ENCODE peak calls at places on chromosomes 5 and 9, in ten cellular contexts. D, Z, K, J, U, P, Q, F, T and A are unnamed samples.

GRCh38 chr5:67623078-67623477 is 426.5 kb upstream of the CD180 start:
- DNase-seq in Z (no peak), U (no peak), D (no peak), P (no peak), K (no peak), Q (no peak), T (no peak), F (no peak), J (no peak), A (no peak)

GRCh38 chr9:130053504-130054427 is at the start of gene GPR107:
- DNase-seq in Q (peak), P (peak), J (peak), D (peak), F (peak), Z (peak), T (peak), U (peak), K (peak), A (peak)

GRCh38 chr5:72723584-72723983 is 92.9 kb upstream of the TNPO1 start:
- DNase-seq in U (no peak), Z (no peak), P (no peak), Q (peak), J (no peak), D (no peak), T (no peak), K (no peak), F (no peak), A (no peak)

GRCh38 chr5:63500242-63500641 is 462.0 kb downstream of the HTR1A start:
- DNase-seq in F (no peak), K (no peak), U (no peak), T (no peak), J (no peak), Q (no peak), Z (no peak), P (no peak), D (no peak), A (no peak)

GRCh38 chr9:14812806-14813205 is 90.3 kb upstream of the CER1 start:
- DNase-seq in F (no peak), U (no peak), D (no peak), T (no peak), K (no peak), Q (no peak), P (no peak), J (no peak), Z (no peak), A (no peak)

GRCh38 chr5:134503088-134503936 is 22.2 kb upstream of the JADE2 start:
- DNase-seq in P (peak), J (peak), Q (peak), U (no peak), D (no peak), T (peak), Z (peak), K (peak), F (peak), A (peak)

GRCh38 chr5:122965111-122965510 is 71.4 kb downstream of the PPIC start:
- DNase-seq in D (no peak), J (no peak), F (no peak), K (no peak), Z (no peak), U (no peak), Q (no peak), P (no peak), T (no peak), A (no peak)

GRCh38 chr9:105127863-105128220 is 116.6 kb upstream of the SLC44A1 start:
- DNase-seq in K (no peak), Q (peak), P (no peak), D (no peak), Z (peak), J (peak), T (peak), F (no peak), U (no peak), A (peak)

GRCh38 chr9:91162311-91162710 is 199.4 kb downstream of the AUH start:
- DNase-seq in K (no peak), D (no peak), Q (peak), T (no peak), J (no peak), P (no peak), F (no peak), Z (no peak), U (no peak), A (peak)

GRCh38 chr9:131557855-131558548 is 12.7 kb downstream of the PRRT1B start:
- DNase-seq in K (no peak), J (no peak), U (no peak), D (no peak), T (no peak), Z (no peak), Q (no peak), F (no peak), P (no peak), A (no peak)

GRCh38 chr9:134738869-134739659 is 97.5 kb downstream of the COL5A1 start:
- DNase-seq in D (peak), J (peak), T (no peak), Z (peak), F (peak), U (peak), Q (no peak), P (peak), K (peak), A (peak)

DNA sequence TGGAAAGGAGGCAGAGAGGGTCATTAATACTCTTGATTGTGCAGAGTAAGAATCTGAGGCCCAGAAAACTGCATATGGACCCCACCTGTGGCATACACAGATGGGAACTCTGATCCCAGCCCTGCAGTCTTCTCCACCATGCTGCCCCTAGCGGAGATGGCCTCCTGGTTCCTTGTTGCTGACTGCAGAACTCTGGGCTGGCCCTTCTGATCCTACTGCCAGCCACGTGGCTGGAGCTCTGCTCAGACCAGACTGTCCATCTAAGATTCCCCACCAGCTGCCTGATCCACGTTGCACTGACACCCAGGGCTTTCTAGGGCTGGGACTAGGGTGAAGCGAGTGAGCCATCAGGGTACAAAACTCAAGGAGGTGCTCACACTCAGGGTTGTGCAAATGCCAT is 245.7 kb upstream of the NR4A3 start:
- DNase-seq in Z (no peak), Q (no peak), D (no peak), T (no peak), J (no peak), U (no peak), F (no peak), P (no peak), K (no peak), A (no peak)
- TF ChIP-seq CTCF in Z (no peak), Q (no peak), D (no peak), T (no peak), J (no peak), U (no peak), F (no peak), P (no peak), K (no peak), A (no peak)

DNA sequence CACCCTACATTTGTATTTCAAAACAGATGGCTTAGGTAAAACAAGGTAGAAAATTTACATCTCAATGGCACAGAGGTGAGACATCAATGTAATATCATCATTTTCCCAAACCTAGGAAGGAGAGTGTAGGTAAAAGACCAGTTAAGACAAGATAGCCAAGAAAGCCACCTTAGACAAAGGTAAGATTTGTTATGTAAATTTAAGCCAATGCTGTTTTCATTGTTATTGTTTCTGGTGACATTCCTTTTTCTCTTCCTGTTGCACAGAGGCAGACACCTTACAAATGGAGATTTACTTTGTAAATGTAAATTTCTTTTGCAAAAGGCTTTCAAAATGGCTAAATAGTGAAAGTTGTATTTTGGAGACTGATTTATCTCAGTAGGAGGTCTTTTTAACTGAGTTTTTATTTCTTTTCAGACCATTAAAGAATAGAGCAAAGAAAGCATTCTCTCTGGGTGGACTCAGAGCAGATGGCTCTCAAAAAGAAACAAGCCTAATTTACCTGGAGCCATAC is 159.1 kb downstream of the YIPF5 start:
- DNase-seq in D (no peak), F (no peak), Z (no peak), T (no peak), P (no peak), K (no peak), U (no peak), Q (no peak), J (no peak), A (no peak)
- TF ChIP-seq CTCF in D (no peak), F (no peak), Z (no peak), T (no peak), P (no peak), K (no peak), U (no peak), Q (no peak), J (no peak), A (no peak)

GRCh38 chr9:108443278-108443633 is 412.5 kb downstream of the ACTL7B start:
- DNase-seq in Q (no peak), Z (no peak), D (no peak), U (no peak), F (no peak), T (no peak), K (no peak), J (no peak), P (no peak), A (no peak)

GRCh38 chr9:108444400-108445358 is 411.1 kb downstream of the ACTL7B start:
- DNase-seq in Q (peak), J (peak), F (peak), T (no peak), D (no peak), K (peak), U (no peak), P (no peak), Z (peak), A (no peak)

GRCh38 chr9:108442604-108443277 is 413.0 kb downstream of the ACTL7B start:
- DNase-seq in J (no peak), U (no peak), D (no peak), P (no peak), Q (no peak), K (no peak), T (no peak), F (no peak), Z (no peak), A (no peak)

GRCh38 chr9:108445431-108446018 is 410.3 kb downstream of the ACTL7B start:
- DNase-seq in J (no peak), Q (no peak), D (peak), T (no peak), Z (no peak), K (no peak), P (no peak), F (no peak), U (no peak), A (no peak)

GRCh38 chr9:108443741-108444140 is 412.0 kb downstream of the ACTL7B start:
- DNase-seq in Q (peak), U (no peak), Z (peak), P (no peak), K (no peak), T (no peak), D (no peak), F (no peak), J (peak), A (no peak)
- TF ChIP-seq CTCF in Q (no peak), U (no peak), Z (no peak), P (no peak), K (no peak), T (no peak), D (no peak), F (no peak), J (peak), A (no peak)

GRCh38 chr5:59661939-59662615 is 231.4 kb downstream of the PDE4D start:
- DNase-seq in Q (no peak), J (peak), Z (peak), U (no peak), P (no peak), T (no peak), K (no peak), D (no peak), F (no peak), A (peak)

GRCh38 chr5:59665086-59665831 is 228.3 kb downstream of the PDE4D start:
- DNase-seq in D (no peak), U (no peak), Q (no peak), F (no peak), J (peak), P (no peak), Z (no peak), K (no peak), T (no peak), A (no peak)

GRCh38 chr5:59661306-59661705 is 232.2 kb downstream of the PDE4D start:
- DNase-seq in P (no peak), K (no peak), J (no peak), F (no peak), Z (peak), T (no peak), Q (peak), D (no peak), U (no peak), A (no peak)

GRCh38 chr5:59660737-59661136 is 232.8 kb downstream of the PDE4D start:
- DNase-seq in T (no peak), Q (no peak), F (no peak), D (no peak), K (no peak), P (no peak), U (no peak), J (peak), Z (peak), A (no peak)

GRCh38 chr5:59666709-59667108 is 226.8 kb downstream of the PDE4D start:
- DNase-seq in J (no peak), F (no peak), T (no peak), U (no peak), D (no peak), Q (no peak), K (no peak), Z (no peak), P (no peak), A (no peak)
- TF ChIP-seq CTCF in J (no peak), F (no peak), T (no peak), U (no peak), D (peak), Q (no peak), K (no peak), Z (no peak), P (peak), A (no peak)

DNA sequence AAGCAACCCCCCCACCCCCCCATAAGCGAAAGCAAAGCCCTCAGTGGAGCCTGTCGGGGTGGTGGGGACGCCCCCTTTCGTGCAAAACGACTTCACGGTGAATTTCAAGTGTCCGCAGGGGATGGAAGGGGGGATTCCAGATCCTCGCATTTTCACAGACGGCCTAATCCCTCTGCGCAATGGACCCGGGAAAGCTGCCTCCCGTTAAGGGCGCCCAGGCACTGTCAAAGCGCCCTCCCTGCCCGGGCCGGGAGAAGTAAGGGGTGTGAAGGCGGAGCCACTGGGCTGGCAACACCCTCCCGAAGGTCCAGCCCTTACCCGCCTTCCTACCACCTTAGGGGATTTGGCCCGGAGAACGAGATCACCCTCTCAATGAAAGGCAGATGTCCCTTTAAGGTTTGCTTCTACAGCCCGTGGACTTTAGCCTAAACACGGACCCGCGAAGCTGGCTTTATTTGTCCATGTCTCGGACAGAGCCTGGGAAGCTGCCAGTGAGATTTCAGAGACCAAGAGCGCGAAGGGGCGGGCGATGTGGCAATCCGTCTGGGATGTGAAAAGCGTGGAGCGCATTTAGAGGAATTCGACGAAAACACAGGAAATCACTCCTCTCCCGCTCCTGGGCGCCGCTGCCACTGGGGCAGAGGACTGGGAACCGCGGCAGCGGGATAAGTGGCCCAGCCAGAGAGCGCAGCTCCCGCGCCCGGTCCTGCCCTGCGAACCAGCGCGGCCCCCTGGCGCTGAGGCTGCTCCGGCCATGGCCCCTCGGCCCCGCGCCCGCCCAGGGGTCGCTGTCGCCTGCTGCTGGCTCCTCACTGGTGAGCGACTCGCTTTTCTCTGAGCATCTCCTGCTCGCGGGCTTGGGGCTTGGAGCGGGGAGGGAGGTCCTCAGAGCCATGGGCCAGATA is at the start of the genes ITGA1 and PELO:
- DNase-seq in T (no peak), Q (peak), Z (peak), F (peak), K (peak), P (peak), D (peak), J (peak), U (peak), A (peak)
- TF ChIP-seq CTCF in T (no peak), Q (no peak), Z (peak), F (peak), K (peak), P (peak), D (peak), J (peak), U (peak), A (peak)